ENCODE peak calls at places on chromosome 9, in seven cellular contexts. V, Q, B, I, L, T and C are unnamed samples.

GRCh38 chr9:133568186-133568585 is 33.7 kb downstream of the ADAMTSL2 start:
- DNase-seq in T (no peak), B (no peak), Q (no peak), V (no peak), L (no peak), I (no peak), C (no peak)

GRCh38 chr9:88534456-88535225 is at the start of gene NXNL2:
- DNase-seq in Q (peak; percentile 74), T (peak; percentile 88), B (peak; percentile 49), I (peak; percentile 93), V (peak; percentile 91), L (peak; percentile 77), C (peak; percentile 77)

GRCh38 chr9:108978121-108978694 is 35.1 kb downstream of the CTNNAL1 start:
- DNase-seq in T (no peak), L (no peak), Q (no peak), V (no peak), B (no peak), I (no peak), C (no peak)

GRCh38 chr9:111914749-111915424 is 18.3 kb downstream of the UGCG start:
- DNase-seq in Q (no peak), V (no peak), L (no peak), T (peak; percentile 28), B (no peak), I (no peak), C (no peak)

GRCh38 chr9:112664541-112664940 is 53.4 kb downstream of the INIP start:
- DNase-seq in V (no peak), I (no peak), L (no peak), T (no peak), Q (no peak), B (no peak), C (no peak)

GRCh38 chr9:129745186-129745585 is 7.7 kb downstream of the PTGES start:
- DNase-seq in L (no peak), T (no peak), V (no peak), B (no peak), I (no peak), Q (peak; percentile 27), C (no peak)

GRCh38 chr9:128493424-128493823 is 11.1 kb upstream of the GLE1 start:
- DNase-seq in I (no peak), T (no peak), B (no peak), Q (no peak), L (no peak), V (no peak), C (no peak)

GRCh38 chr9:136882109-136882946 is 4.0 kb upstream of the TRAF2 start:
- DNase-seq in T (no peak), Q (peak; percentile 83), B (peak; percentile 85), V (no peak), L (peak; percentile 86), I (no peak), C (peak; percentile 72)

GRCh38 chr9:72478993-72479392 is 42.4 kb upstream of the TMC1 start:
- DNase-seq in T (no peak), I (no peak), L (no peak), B (no peak), V (no peak), Q (no peak), C (no peak)

GRCh38 chr9:22079873-22080341 is 70.8 kb upstream of the CDKN2B start:
- DNase-seq in V (no peak), L (no peak), I (no peak), B (no peak), T (no peak), Q (peak; percentile 68), C (peak; percentile 18)

GRCh38 chr9:126860077-126860756 is at the start of gene ZBTB34:
- DNase-seq in L (peak; percentile 55), I (peak; percentile 89), T (peak; percentile 82), V (peak; percentile 92), Q (no peak), B (peak; percentile 76), C (peak; percentile 54)

GRCh38 chr9:134637241-134637640 is 4.4 kb upstream of the COL5A1 start:
- DNase-seq in I (no peak), T (no peak), Q (no peak), L (no peak), B (no peak), V (no peak), C (no peak)

GRCh38 chr9:109507421-109507838 is 9.3 kb upstream of the PTPN3 start:
- DNase-seq in B (no peak), V (no peak), T (no peak), L (no peak), I (no peak), Q (no peak), C (no peak)

GRCh38 chr9:107513464-107514092 is 24.0 kb upstream of the KLF4 start:
- DNase-seq in I (no peak), Q (no peak), L (no peak), B (no peak), V (no peak), T (no peak), C (no peak)

GRCh38 chr9:124780757-124781151 is 3.8 kb downstream of the OLFML2A start:
- DNase-seq in V (peak; percentile 77), B (no peak), Q (no peak), I (peak; percentile 60), L (no peak), T (no peak), C (no peak)

GRCh38 chr9:70535546-70536323 is 121.3 kb upstream of the KLF9 start:
- DNase-seq in Q (peak; percentile 26), L (no peak), V (no peak), B (no peak), T (no peak), I (no peak), C (no peak)

GRCh38 chr9:136981588-136982231 is 1.1 kb upstream of the LCNL1 start:
- DNase-seq in L (no peak), B (no peak), T (no peak), Q (no peak), I (peak; percentile 86), V (no peak), C (no peak)

GRCh38 chr9:3906437-3907213 is 380.8 kb upstream of the RFX3 start:
- DNase-seq in T (no peak), V (no peak), I (no peak), B (no peak), L (peak; percentile 18), Q (peak; percentile 84), C (no peak)

GRCh38 chr9:129498451-129499376 is 122.2 kb downstream of the C9orf50 start:
- DNase-seq in T (no peak), Q (no peak), V (no peak), L (no peak), I (no peak), B (no peak), C (no peak)

GRCh38 chr9:136665704-136666363 is 3.1 kb downstream of the EGFL7 start:
- DNase-seq in B (no peak), I (no peak), T (peak; percentile 61), L (peak; percentile 95), Q (no peak), V (no peak), C (peak; percentile 92)

GRCh38 chr9:128275198-128276007 is at the start of gene GOLGA2:
- DNase-seq in B (no peak), I (no peak), L (peak; percentile 64), V (no peak), T (peak; percentile 65), Q (peak; percentile 43), C (peak; percentile 66)

GRCh38 chr9:127090341-127090985 is 32.0 kb downstream of the ANGPTL2 start:
- DNase-seq in B (no peak), T (no peak), I (peak; percentile 62), V (no peak), Q (no peak), L (no peak), C (no peak)

GRCh38 chr9:117945286-117945685 is 241.1 kb downstream of the TLR4 start:
- DNase-seq in I (no peak), V (no peak), Q (no peak), T (no peak), B (no peak), L (no peak), C (no peak)

GRCh38 chr9:73515216-73515615 is 363.6 kb downstream of the ANXA1 start:
- DNase-seq in B (no peak), Q (no peak), I (no peak), V (no peak), T (no peak), L (no peak), C (no peak)

GRCh38 chr9:133063500-133064231 is 1.9 kb downstream of the CEL start:
- DNase-seq in L (no peak), B (no peak), V (no peak), I (no peak), Q (no peak), T (no peak), C (no peak)